ENCODE peak calls at places on chromosome 1, in nine cellular contexts. X, Y, W, N, I, Q, C, O and K are unnamed samples.

GRCh38 chr1:7334475-7335035 is 436.5 kb upstream of the VAMP3 start:
- DNase-seq in Y (no peak), W (peak; percentile 31), N (peak; percentile 92), C (no peak), Q (peak; percentile 6), I (peak; percentile 29), X (no peak), O (no peak), K (peak; percentile 78)

GRCh38 chr1:63969461-63969893 is 195.7 kb downstream of the ROR1 start:
- DNase-seq in N (peak; percentile 57), Q (peak; percentile 24), Y (no peak), I (no peak), X (no peak), C (no peak), W (no peak), O (no peak), K (no peak)

GRCh38 chr1:62599044-62599443 is 1.7 kb downstream of the ANGPTL3 start:
- DNase-seq in C (no peak), Q (no peak), I (no peak), W (peak; percentile 36), Y (no peak), O (no peak), X (no peak), N (peak; percentile 46), K (no peak)

GRCh38 chr1:84301759-84302380 is 362 bp downstream of the SAMD13 start:
- DNase-seq in C (no peak), Y (no peak), X (no peak), I (no peak), W (peak; percentile 12), Q (no peak), O (no peak), N (peak; percentile 4), K (no peak)

GRCh38 chr1:248820041-248820585 is 5.6 kb downstream of the SH3BP5L start:
- DNase-seq in I (no peak), Y (no peak), N (no peak), W (no peak), X (no peak), C (no peak), O (no peak), Q (no peak), K (no peak)

GRCh38 chr1:225866061-225866844 is 15.9 kb downstream of the TMEM63A start:
- DNase-seq in X (no peak), C (no peak), N (peak; percentile 48), Q (no peak), O (no peak), I (no peak), Y (peak; percentile 50), W (peak; percentile 55), K (no peak)

GRCh38 chr1:196376648-196377295 is 231.5 kb downstream of the KCNT2 start:
- DNase-seq in I (no peak), N (no peak), Q (no peak), Y (no peak), X (no peak), O (no peak), W (no peak), C (no peak), K (no peak)

GRCh38 chr1:54584575-54584974 is 36.5 kb downstream of the ACOT11 start:
- DNase-seq in I (no peak), W (no peak), O (no peak), N (no peak), X (no peak), Q (no peak), C (no peak), Y (no peak), K (no peak)

GRCh38 chr1:5908461-5909375 is 83.5 kb downstream of the NPHP4 start:
- DNase-seq in Q (no peak), W (no peak), O (no peak), X (no peak), C (no peak), N (no peak), I (no peak), Y (no peak), K (no peak)

GRCh38 chr1:113982955-113983742 is 3.9 kb downstream of the OLFML3 start:
- DNase-seq in Y (no peak), O (no peak), N (no peak), W (no peak), X (no peak), I (no peak), Q (no peak), C (no peak), K (no peak)

GRCh38 chr1:174968750-174969244 is 30.9 kb upstream of the CACYBP start:
- DNase-seq in Y (no peak), C (no peak), X (no peak), N (peak; percentile 47), W (peak; percentile 43), I (no peak), O (no peak), Q (no peak), K (peak; percentile 68)

GRCh38 chr1:159055181-159055621 is 21.4 kb downstream of the AIM2 start:
- DNase-seq in O (no peak), C (no peak), N (peak; percentile 61), I (no peak), Y (no peak), W (no peak), Q (no peak), X (no peak), K (peak; percentile 23)

GRCh38 chr1:159054427-159054826 is 22.1 kb downstream of the AIM2 start:
- DNase-seq in Y (no peak), X (no peak), Q (no peak), I (no peak), N (peak; percentile 65), C (no peak), O (no peak), W (no peak), K (peak; percentile 25)

GRCh38 chr1:159058751-159059150 is 17.8 kb downstream of the AIM2 start:
- DNase-seq in C (no peak), W (no peak), I (no peak), Q (no peak), Y (no peak), O (no peak), N (no peak), X (no peak), K (no peak)

GRCh38 chr1:159051436-159051835 is 25.1 kb downstream of the AIM2 start:
- DNase-seq in O (no peak), N (no peak), W (no peak), Q (no peak), C (no peak), X (no peak), I (no peak), Y (no peak), K (no peak)

GRCh38 chr1:159056069-159056698 is 20.4 kb downstream of the AIM2 start:
- DNase-seq in Q (no peak), O (peak; percentile 28), Y (no peak), C (no peak), I (no peak), N (no peak), W (no peak), X (no peak), K (no peak)
- TF ChIP-seq CTCF in Q (no peak), O (peak; percentile 32), Y (no peak), C (no peak), I (peak; percentile 21), N (peak; percentile 1), W (no peak), X (no peak), K (no peak)

GRCh38 chr1:109617291-109617801 is 2.1 kb downstream of the GNAT2 start:
- DNase-seq in W (peak; percentile 92), X (no peak), N (peak; percentile 90), I (peak; percentile 75), Y (no peak), C (no peak), O (no peak), Q (no peak), K (peak; percentile 92)
- TF ChIP-seq CTCF in W (no peak), X (no peak), N (no peak), I (no peak), Y (no peak), C (no peak), O (no peak), Q (no peak), K (no peak)

DNA sequence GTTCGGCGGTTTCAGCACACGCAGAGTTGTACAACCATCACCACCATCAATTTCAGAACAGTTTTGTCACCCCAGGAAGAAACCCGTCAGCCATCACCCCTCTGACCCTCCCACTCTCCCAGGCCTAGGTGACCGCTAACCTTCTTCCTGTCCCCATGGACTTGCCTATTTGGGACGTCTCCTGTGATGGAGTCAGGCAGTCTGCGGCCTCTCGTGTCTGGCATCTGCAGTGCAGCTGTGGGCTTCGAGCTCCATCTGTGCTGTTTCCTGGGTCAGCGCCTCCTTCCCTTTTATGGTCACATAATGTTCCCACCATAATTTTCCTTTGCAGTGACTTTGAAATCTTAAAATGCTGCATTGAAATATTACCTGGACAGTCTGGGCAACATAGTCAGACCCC is 24.4 kb downstream of the SLC45A1 start:
- DNase-seq in C (no peak), W (peak; percentile 82), Y (peak; percentile 61), O (no peak), I (peak; percentile 83), X (no peak), Q (no peak), N (no peak), K (peak; percentile 87)
- TF ChIP-seq CTCF in C (no peak), W (no peak), Y (no peak), O (no peak), I (no peak), X (no peak), Q (no peak), N (no peak), K (peak; percentile 35)

DNA sequence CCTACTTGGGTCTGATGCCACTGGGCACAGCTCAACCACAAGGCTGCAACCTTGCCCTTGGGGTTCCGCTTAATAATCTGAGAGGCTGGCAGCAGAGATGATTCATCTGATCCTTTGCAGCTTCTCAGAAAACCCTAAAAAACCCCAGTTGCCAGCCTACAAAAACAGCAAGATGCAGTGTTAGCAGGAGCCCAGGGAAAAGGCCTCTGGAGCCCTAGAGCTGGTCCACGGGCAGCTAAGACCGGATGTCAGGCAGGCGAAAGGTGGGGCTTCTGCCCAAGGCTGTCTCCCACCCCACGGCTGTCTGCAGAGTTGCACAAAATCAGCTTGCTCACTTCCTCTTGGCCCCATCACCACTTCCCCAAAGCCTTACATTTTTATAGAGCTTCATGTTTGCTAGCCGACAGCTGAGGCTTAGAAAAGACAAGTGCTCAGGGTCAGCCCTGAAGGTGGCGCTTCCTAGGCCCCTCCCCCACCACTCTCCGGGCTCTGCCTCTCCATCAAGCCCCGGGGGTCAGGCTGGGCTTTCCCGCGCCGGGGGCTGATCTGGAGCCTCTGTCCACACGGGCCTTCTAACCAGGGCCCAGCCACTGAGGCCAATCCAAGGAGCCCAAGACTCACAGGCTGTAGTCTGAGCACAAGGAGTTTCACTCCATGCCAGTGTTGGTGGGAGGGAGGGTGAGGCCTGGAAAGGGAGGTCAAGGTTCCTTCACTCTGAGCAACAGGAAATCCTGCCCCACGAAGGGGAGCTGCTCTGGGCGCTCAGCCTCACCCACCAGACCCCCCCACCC is 4.2 kb upstream of the ADORA3 start:
- DNase-seq in X (peak; percentile 56), Y (peak; percentile 86), O (peak; percentile 79), N (peak; percentile 47), I (peak; percentile 26), W (peak; percentile 54), Q (peak; percentile 15), C (peak; percentile 57), K (peak; percentile 78)
- TF ChIP-seq CTCF in X (no peak), Y (no peak), O (no peak), N (peak; percentile 5), I (no peak), W (no peak), Q (no peak), C (no peak), K (no peak)